ENCODE peak calls at places on chromosomes 13 and 19, in seven cellular contexts. T, F, I, H, O, P and B are unnamed samples. For H3K9me3, the result is how much of the 10 kb centered on the place peaks cover.

GRCh38 chr19:18603958-18604819 is 2.4 kb downstream of the CRLF1 start:
- DNase-seq in T (no peak), F (no peak), I (no peak), H (peak), O (no peak), P (no peak), B (no peak)

GRCh38 chr13:36475468-36475867 is 43.2 kb downstream of the CCNA1 start:
- DNase-seq in T (peak), F (no peak), I (no peak), H (no peak), O (no peak), P (no peak), B (no peak)

GRCh38 chr13:108919036-108919907 is 289.9 kb downstream of the MYO16 start:
- DNase-seq in T (peak), F (no peak), I (no peak), H (no peak), O (peak), P (no peak), B (no peak)

GRCh38 chr19:16901491-16902175 is 12.8 kb downstream of the F2RL3 start:
- DNase-seq in T (no peak), F (no peak), I (no peak), H (no peak), O (no peak), P (no peak), B (no peak)

GRCh38 chr13:27573265-27573664 is 47.1 kb downstream of the LNX2 start:
- DNase-seq in T (peak), F (no peak), I (no peak), H (no peak), O (no peak), P (no peak), B (no peak)

GRCh38 chr13:87677334-87678234 is 6.4 kb downstream of the SLITRK5 start:
- DNase-seq in T (peak), F (no peak), I (peak), H (no peak), O (peak), P (peak), B (no peak)

GRCh38 chr13:51786425-51787010 is 17.4 kb downstream of the DHRS12 start:
- DNase-seq in T (no peak), F (no peak), I (no peak), H (no peak), O (no peak), P (no peak), B (no peak)

GRCh38 chr19:53998223-53998622 is 6.8 kb downstream of the CACNG6 start:
- DNase-seq in T (no peak), F (no peak), I (no peak), H (no peak), O (no peak), P (no peak), B (no peak)

GRCh38 chr13:72561791-72562190 is 165.6 kb downstream of the MZT1 start:
- DNase-seq in T (no peak), F (no peak), I (no peak), H (no peak), O (no peak), P (no peak), B (no peak)

GRCh38 chr13:33197551-33197971 is 88.0 kb downstream of the STARD13 start:
- DNase-seq in T (no peak), F (no peak), I (no peak), H (no peak), O (no peak), P (no peak), B (no peak)

GRCh38 chr13:28321751-28322150 is 173.2 kb downstream of the FLT1 start:
- DNase-seq in T (no peak), F (no peak), I (no peak), H (no peak), O (no peak), P (no peak), B (no peak)

GRCh38 chr19:18097217-18097992 is at the start of gene MAST3:
- DNase-seq in T (peak), F (peak), I (peak), H (peak), O (peak), P (peak), B (peak)

GRCh38 chr19:33812388-33813330 is 16.0 kb downstream of the KCTD15 start:
- DNase-seq in T (no peak), F (no peak), I (no peak), H (peak), O (no peak), P (no peak), B (no peak)

GRCh38 chr13:27263438-27263837 is 7.2 kb upstream of the RASL11A start:
- DNase-seq in T (no peak), F (no peak), I (no peak), H (no peak), O (no peak), P (no peak), B (no peak)

GRCh38 chr13:28584873-28585317 is 74.0 kb upstream of the POMP start:
- DNase-seq in T (peak), F (no peak), I (no peak), H (no peak), O (no peak), P (no peak), B (no peak)

GRCh38 chr19:10007366-10007765 is 2.9 kb downstream of the COL5A3 start:
- DNase-seq in T (no peak), F (peak), I (no peak), H (no peak), O (peak), P (no peak), B (peak)

GRCh38 chr13:73901324-73902068 is 232.7 kb downstream of the KLF12 start:
- DNase-seq in T (no peak), F (no peak), I (no peak), H (no peak), O (no peak), P (no peak), B (no peak)

GRCh38 chr13:50476579-50476978 is 366.9 kb downstream of the DLEU7 start:
- DNase-seq in T (no peak), F (no peak), I (no peak), H (no peak), O (no peak), P (no peak), B (no peak)

GRCh38 chr19:38736413-38737280 is 7.6 kb downstream of the CAPN12 start:
- DNase-seq in T (peak), F (peak), I (peak), H (no peak), O (peak), P (peak), B (no peak)

DNA sequence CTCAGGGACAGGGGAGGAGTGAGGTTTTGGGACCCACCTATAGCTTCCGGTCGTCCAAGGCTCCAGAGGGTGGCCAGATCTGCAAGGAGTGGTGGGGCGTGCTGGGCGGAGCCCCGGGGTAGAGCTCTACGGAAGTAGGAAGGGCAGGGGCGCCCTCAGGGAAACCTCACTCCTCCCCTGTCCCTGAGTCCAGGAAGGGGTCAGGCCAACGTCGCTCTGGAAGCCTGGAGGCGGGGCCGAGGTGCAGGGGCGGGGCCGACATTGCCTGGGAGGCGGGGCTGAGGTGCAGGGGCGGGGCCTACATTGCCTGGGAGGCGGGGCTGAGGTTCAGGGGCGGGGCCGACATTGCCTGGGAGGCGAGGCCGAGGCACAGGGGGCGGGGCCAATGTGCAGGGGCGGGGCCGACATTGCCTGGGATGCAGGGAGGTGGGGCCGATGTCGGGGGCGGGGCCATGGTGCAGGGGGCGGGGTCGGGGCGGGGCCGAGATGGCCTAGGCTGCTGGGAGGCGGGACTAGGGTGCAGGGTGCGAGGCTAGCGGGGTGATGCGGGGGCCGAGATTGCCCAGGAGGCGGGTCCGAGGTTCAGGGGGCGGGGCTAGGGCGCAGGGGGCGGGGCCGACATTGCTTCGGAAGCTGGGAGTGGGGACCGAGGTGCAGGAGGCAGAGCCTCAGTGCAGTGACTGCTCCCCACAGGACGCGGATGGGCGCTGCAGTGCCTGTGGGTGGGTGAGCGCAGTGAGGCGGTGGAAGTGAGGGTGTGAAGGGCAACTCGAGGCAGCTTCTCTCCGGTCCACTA is 4.9 kb upstream of the PALM start:
- DNase-seq in T (peak), F (peak), I (peak), H (no peak), O (peak), P (peak), B (peak)
- TF ChIP-seq CTCF in T (no peak), F (no peak), I (no peak), H (no peak), O (no peak), P (no peak), B (no peak)

GRCh38 chr19:8343483-8343844 is 402 bp upstream of the KANK3 start:
- DNase-seq in T (no peak), F (no peak), I (no peak), H (no peak), O (no peak), P (no peak), B (no peak)
- H3K4me3 ChIP-seq in T (peak), F (peak), I (no peak), H (peak), O (no peak), P (peak), B (no peak)

GRCh38 chr19:44346556-44346955 is 9.9 kb downstream of the ZNF112 start:
- DNase-seq in T (no peak), F (no peak), I (no peak), H (no peak), O (no peak), P (no peak), B (no peak)

GRCh38 chr19:44345969-44346368 is 10.5 kb downstream of the ZNF112 start:
- DNase-seq in T (no peak), F (no peak), I (no peak), H (no peak), O (no peak), P (no peak), B (no peak)

GRCh38 chr19:44344255-44344654 is 12.2 kb downstream of the ZNF112 start:
- DNase-seq in T (no peak), F (no peak), I (no peak), H (no peak), O (no peak), P (no peak), B (no peak)

GRCh38 chr19:44341794-44342193 is 14.7 kb downstream of the ZNF112 start:
- DNase-seq in T (no peak), F (no peak), I (no peak), H (no peak), O (no peak), P (no peak), B (no peak)
- H3K9me3 ChIP-seq in T (under half), F (half or more), I (half or more), H (half or more), O (under half), P (under half), B (under half)

DNA sequence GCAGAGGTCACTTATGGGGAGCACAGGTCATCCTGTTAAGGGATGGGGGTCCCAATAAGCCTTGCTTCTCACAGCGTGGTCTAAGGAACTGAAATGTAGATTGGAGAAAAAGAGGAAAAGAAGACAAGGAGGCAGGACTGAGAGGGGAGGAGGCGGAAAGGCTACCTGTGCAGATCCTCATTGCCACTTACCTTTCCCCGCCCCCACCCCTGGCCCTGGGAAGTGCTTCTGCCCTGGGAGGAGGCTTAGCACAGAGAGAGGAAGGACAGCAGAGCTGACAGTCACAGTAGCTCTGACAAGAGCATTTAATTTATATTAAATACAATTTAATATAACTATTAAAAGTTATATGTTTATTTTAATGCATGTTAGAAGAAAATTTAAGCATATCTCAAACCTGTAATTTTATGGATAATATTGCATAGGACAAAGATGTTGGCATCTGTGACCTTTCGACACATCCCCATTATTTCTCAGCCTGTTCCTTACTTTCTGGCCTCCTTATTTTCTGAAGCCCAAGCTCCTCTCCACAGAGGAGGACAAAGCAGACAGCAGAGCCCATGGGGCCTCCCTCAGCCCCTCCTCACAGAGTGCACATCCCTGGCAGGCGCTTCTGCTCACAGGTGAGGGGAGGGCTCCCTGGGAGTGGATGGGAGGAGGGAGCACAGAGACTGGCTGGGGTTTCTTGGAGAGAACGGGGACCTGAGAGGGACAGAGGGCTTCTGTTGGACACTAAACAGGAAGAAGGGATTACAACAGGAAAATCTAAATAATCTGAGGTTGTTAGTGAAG is 23.4 kb downstream of the CEACAM21 start:
- DNase-seq in T (no peak), F (no peak), I (no peak), H (no peak), O (no peak), P (no peak), B (no peak)
- TF ChIP-seq CTCF in T (no peak), F (no peak), I (no peak), H (no peak), O (no peak), P (no peak), B (no peak)